ENCODE peak calls at places on chromosomes 4 and X, in six cellular contexts. L, J, V, H, D and E are unnamed samples.

GRCh38 chrX:1466232-1466661 is 13.5 kb upstream of the ASMTL start:
- DNase-seq in L (peak), J (no peak), V (no peak), H (no peak), D (no peak), E (no peak)

GRCh38 chrX:71103110-71103983 is 3.2 kb downstream of the CXorf65 start:
- DNase-seq in L (peak), J (no peak), V (no peak), H (no peak), D (no peak), E (peak)

GRCh38 chrX:153226344-153227190 is 47.5 kb downstream of the MAGEA1 start:
- DNase-seq in L (no peak), J (peak), V (peak), H (peak), D (peak), E (peak)

GRCh38 chrX:115650916-115651315 is 89.9 kb downstream of the PLS3 start:
- DNase-seq in L (no peak), J (peak), V (peak), H (peak), D (peak), E (peak)

GRCh38 chr4:180164799-180165198 is 2078.4 kb upstream of the TENM3 start:
- DNase-seq in L (no peak), J (no peak), V (no peak), H (no peak), D (peak), E (no peak)

GRCh38 chr4:121072080-121072835 is at the start of gene NDNF:
- DNase-seq in L (peak), J (peak), V (peak), H (peak), D (peak), E (peak)

GRCh38 chr4:178598672-178599071 is 1156.4 kb upstream of the AGA start:
- DNase-seq in L (no peak), J (no peak), V (no peak), H (no peak), D (no peak), E (no peak)

GRCh38 chrX:13747836-13748235 is 13.3 kb downstream of the OFD1 start:
- DNase-seq in L (no peak), J (peak), V (peak), H (peak), D (peak), E (peak)

GRCh38 chr4:1578301-1578781 is 105.8 kb downstream of the FAM53A start:
- DNase-seq in L (no peak), J (no peak), V (no peak), H (no peak), D (no peak), E (peak)

GRCh38 chrX:45889471-45889870 is 655.8 kb downstream of the ZNF674 start:
- DNase-seq in L (no peak), J (no peak), V (peak), H (peak), D (peak), E (no peak)

GRCh38 chrX:118975831-118976598 is 1.6 kb downstream of the LONRF3 start:
- DNase-seq in L (peak), J (peak), V (peak), H (peak), D (no peak), E (peak)

GRCh38 chr4:71130827-71131603 is 137.6 kb downstream of the DCK start:
- DNase-seq in L (no peak), J (peak), V (no peak), H (peak), D (peak), E (no peak)

GRCh38 chrX:8044861-8045434 is 117.7 kb upstream of the PNPLA4 start:
- DNase-seq in L (no peak), J (no peak), V (no peak), H (no peak), D (peak), E (no peak)

GRCh38 chr4:154078504-154079350 is 289.8 kb upstream of the SFRP2 start:
- DNase-seq in L (no peak), J (no peak), V (no peak), H (no peak), D (no peak), E (no peak)

GRCh38 chr4:38577482-38577881 is 86.5 kb upstream of the KLF3 start:
- DNase-seq in L (no peak), J (no peak), V (no peak), H (no peak), D (no peak), E (no peak)

GRCh38 chrX:70133303-70134115 is at the start of gene IGBP1:
- DNase-seq in L (peak), J (peak), V (peak), H (peak), D (peak), E (peak)

GRCh38 chr4:182143822-182144620 is 99.2 kb upstream of the TENM3 start:
- DNase-seq in L (no peak), J (peak), V (peak), H (peak), D (peak), E (peak)

GRCh38 chr4:44661940-44662622 is 10.7 kb upstream of the YIPF7 start:
- DNase-seq in L (no peak), J (no peak), V (no peak), H (no peak), D (peak), E (no peak)

GRCh38 chrX:110698696-110699095 is 96.9 kb downstream of the CHRDL1 start:
- DNase-seq in L (no peak), J (no peak), V (no peak), H (no peak), D (no peak), E (no peak)

GRCh38 chr4:127364397-127364796 is 268.4 kb upstream of the INTU start:
- DNase-seq in L (no peak), J (no peak), V (no peak), H (no peak), D (no peak), E (no peak)

GRCh38 chrX:53476371-53476770 is 42.2 kb upstream of the HSD17B10 start:
- DNase-seq in L (no peak), J (peak), V (no peak), H (peak), D (peak), E (no peak)

GRCh38 chrX:132748909-132749308 is 209.5 kb downstream of the HS6ST2 start:
- DNase-seq in L (no peak), J (no peak), V (no peak), H (no peak), D (no peak), E (no peak)

GRCh38 chrX:123184199-123184857 is at the start of gene GRIA3:
- DNase-seq in L (no peak), J (no peak), V (no peak), H (peak), D (peak), E (peak)

GRCh38 chrX:46330513-46330912 is 214.7 kb downstream of the ZNF674 start:
- DNase-seq in L (no peak), J (no peak), V (no peak), H (no peak), D (no peak), E (no peak)

GRCh38 chr4:38582445-38582844 is 81.6 kb upstream of the KLF3 start:
- DNase-seq in L (no peak), J (no peak), V (no peak), H (no peak), D (no peak), E (no peak)

GRCh38 chr4:161817822-161818412 is 345.9 kb downstream of the FSTL5 start:
- DNase-seq in L (no peak), J (no peak), V (no peak), H (no peak), D (no peak), E (no peak)

GRCh38 chr4:152579107-152579764 is 43.3 kb upstream of the FBXW7 start:
- DNase-seq in L (no peak), J (no peak), V (no peak), H (no peak), D (no peak), E (no peak)

GRCh38 chr4:151199496-151200190 is 77.3 kb upstream of the PRSS48 start:
- DNase-seq in L (no peak), J (no peak), V (no peak), H (peak), D (no peak), E (no peak)

GRCh38 chr4:151822331-151822730 is 61.5 kb upstream of the GATB start:
- DNase-seq in L (no peak), J (no peak), V (no peak), H (peak), D (no peak), E (no peak)

GRCh38 chr4:970046-970745 is 3.2 kb downstream of the DGKQ start:
- DNase-seq in L (peak), J (no peak), V (no peak), H (no peak), D (no peak), E (no peak)

GRCh38 chr4:55793479-55793878 is 26.1 kb upstream of the EXOC1L start:
- DNase-seq in L (no peak), J (no peak), V (no peak), H (no peak), D (no peak), E (peak)

GRCh38 chr4:39565925-39566630 is 38.8 kb upstream of the UGDH start:
- DNase-seq in L (no peak), J (peak), V (no peak), H (peak), D (peak), E (no peak)

GRCh38 chrX:133921084-133921483 is 64.3 kb downstream of the GPC3 start:
- DNase-seq in L (no peak), J (no peak), V (no peak), H (no peak), D (no peak), E (no peak)

GRCh38 chrX:133923113-133923512 is 62.3 kb downstream of the GPC3 start:
- DNase-seq in L (no peak), J (peak), V (no peak), H (no peak), D (no peak), E (no peak)

GRCh38 chrX:133922390-133922772 is 63.0 kb downstream of the GPC3 start:
- DNase-seq in L (no peak), J (no peak), V (no peak), H (no peak), D (no peak), E (no peak)

GRCh38 chrX:133923548-133923947 is 61.8 kb downstream of the GPC3 start:
- DNase-seq in L (no peak), J (no peak), V (no peak), H (no peak), D (no peak), E (no peak)

DNA sequence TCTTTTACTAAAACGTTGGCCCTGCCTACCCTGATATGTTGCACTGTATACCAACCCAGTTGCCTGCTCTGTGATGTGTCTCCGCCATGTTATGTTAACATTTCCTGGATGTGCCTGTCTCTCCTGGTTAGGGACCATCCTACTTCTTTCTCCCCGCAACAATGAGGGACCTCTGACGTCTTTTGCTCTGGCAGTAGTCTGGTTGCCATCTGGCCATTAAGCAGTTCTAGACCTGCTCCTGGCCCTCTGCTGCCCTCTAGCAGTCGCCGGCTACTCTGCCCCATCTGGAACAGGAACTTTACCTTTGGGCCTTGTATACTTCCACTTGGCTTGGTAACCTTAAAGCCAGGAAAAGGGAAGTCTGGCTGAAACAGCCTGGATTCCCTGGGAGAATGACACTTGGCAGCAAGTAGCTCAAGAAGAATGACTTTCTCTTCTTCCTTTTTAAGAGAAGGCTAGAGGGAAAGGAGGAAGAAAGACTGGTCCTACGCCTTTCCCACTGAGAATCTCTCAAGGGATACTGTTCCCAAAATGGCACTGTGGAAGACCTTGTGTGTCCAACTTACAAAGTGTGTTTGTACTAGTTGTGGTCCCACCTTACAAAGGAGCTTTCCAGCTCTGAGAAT is 63.5 kb downstream of the GPC3 start:
- DNase-seq in L (peak), J (peak), V (no peak), H (peak), D (peak), E (peak)
- TF ChIP-seq CTCF in L (no peak), J (peak), V (no peak), H (peak), D (peak), E (peak)

DNA sequence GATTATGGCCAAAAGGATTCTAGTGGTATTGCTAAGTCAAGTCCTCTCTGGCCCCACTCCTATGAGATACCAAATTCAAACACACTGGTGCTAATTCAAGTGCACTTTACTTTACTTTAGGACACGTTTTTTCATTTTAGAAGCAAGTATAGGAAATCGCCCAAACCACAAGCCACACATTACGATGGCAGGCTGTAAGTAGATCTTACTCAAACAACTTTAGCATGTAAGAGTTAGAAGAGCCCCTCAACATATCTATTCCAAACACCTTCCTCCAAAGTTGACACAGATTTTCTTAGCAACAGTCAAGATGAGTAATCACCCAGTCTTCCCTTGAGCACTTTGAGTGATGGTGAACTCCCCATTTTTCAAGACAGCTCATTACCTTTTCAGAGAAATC is 43.6 kb downstream of the DRD5 start:
- DNase-seq in L (no peak), J (no peak), V (no peak), H (no peak), D (peak), E (no peak)
- TF ChIP-seq CTCF in L (no peak), J (no peak), V (no peak), H (no peak), D (no peak), E (no peak)

GRCh38 chr4:42410446-42410845 is 13.2 kb downstream of the SHISA3 start:
- DNase-seq in L (no peak), J (no peak), V (no peak), H (no peak), D (no peak), E (no peak)

GRCh38 chr4:42412251-42412650 is 15.0 kb downstream of the SHISA3 start:
- DNase-seq in L (no peak), J (peak), V (no peak), H (peak), D (peak), E (no peak)

GRCh38 chr4:42416017-42416416 is 18.7 kb downstream of the SHISA3 start:
- DNase-seq in L (no peak), J (no peak), V (no peak), H (no peak), D (no peak), E (no peak)

GRCh38 chr4:42417491-42417890 is 20.2 kb downstream of the SHISA3 start:
- DNase-seq in L (no peak), J (no peak), V (no peak), H (no peak), D (no peak), E (no peak)

GRCh38 chr4:42411803-42412202 is 14.5 kb downstream of the SHISA3 start:
- DNase-seq in L (no peak), J (peak), V (no peak), H (no peak), D (no peak), E (no peak)
- TF ChIP-seq CTCF in L (no peak), J (no peak), V (no peak), H (no peak), D (no peak), E (no peak)

GRCh38 chr4:149322203-149322602 is 493.4 kb downstream of the IQCM start:
- DNase-seq in L (no peak), J (no peak), V (no peak), H (no peak), D (no peak), E (no peak)
- TF ChIP-seq CTCF in L (no peak), J (no peak), V (no peak), H (no peak), D (no peak), E (no peak)

GRCh38 chr4:73021634-73022033 is 47.9 kb downstream of the COX18 start:
- DNase-seq in L (no peak), J (peak), V (no peak), H (peak), D (peak), E (no peak)

GRCh38 chr4:73018595-73018994 is 50.9 kb downstream of the COX18 start:
- DNase-seq in L (no peak), J (no peak), V (no peak), H (no peak), D (no peak), E (peak)

DNA sequence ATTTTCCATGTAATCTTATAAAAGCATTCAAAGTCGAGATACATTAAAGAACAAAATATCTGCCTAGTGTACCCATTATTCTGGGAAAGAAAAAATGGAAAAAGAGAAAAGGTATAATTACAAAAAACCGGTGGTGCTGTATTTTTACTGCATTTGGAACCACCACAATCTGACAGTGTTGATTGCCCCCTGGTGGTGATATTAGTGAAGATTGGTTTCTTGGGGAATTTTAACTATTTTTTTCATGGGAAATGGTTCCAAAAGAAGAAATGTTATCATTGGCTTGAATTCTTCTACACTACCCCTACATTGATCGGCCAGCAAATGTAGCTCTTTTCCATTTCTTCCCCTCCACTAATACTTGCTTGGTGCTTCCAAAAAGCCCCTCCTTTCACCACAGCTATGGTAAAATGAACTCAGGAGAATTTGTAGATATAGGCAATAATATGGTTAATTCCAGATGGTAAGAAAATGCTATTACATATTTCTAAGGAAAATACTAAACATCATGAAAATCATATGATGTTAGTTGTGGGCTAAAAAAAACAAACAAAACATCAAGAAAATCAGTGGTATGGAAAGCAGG is 50.0 kb downstream of the COX18 start:
- DNase-seq in L (no peak), J (peak), V (no peak), H (peak), D (peak), E (no peak)
- TF ChIP-seq CTCF in L (peak), J (peak), V (peak), H (peak), D (peak), E (peak)